ENCODE peak calls at places on chromosomes 16 and 17, in eight cellular contexts. One of them, this sample, is unnamed.

GRCh38 chr16:53968454-53968853 is 264.5 kb downstream of the FTO start:
- DNase-seq in GM12865: no peak
- DNase-seq in endodermal cell: no peak
- DNase-seq in pancreas: no peak
- DNase-seq in esophagus muscularis mucosa: no peak
- DNase-seq in PC-9: no peak
- DNase-seq in AG09309: no peak
- DNase-seq in uterus: no peak
- DNase-seq in this sample: no peak

GRCh38 chr17:37825851-37826250 is 81.0 kb upstream of the HNF1B start:
- DNase-seq in GM12865: no peak
- DNase-seq in endodermal cell: no peak
- DNase-seq in pancreas: no peak
- DNase-seq in esophagus muscularis mucosa: no peak
- DNase-seq in PC-9: no peak
- DNase-seq in AG09309: no peak
- DNase-seq in uterus: no peak
- DNase-seq in this sample: no peak

GRCh38 chr16:89860747-89861304 is 12.6 kb upstream of the TCF25 start:
- DNase-seq in GM12865: peak; percentile 82
- DNase-seq in endodermal cell: peak; percentile 95
- DNase-seq in pancreas: peak; percentile 76
- DNase-seq in esophagus muscularis mucosa: no peak
- DNase-seq in PC-9: peak; percentile 40
- DNase-seq in AG09309: no peak
- DNase-seq in uterus: peak; percentile 58
- DNase-seq in this sample: peak; percentile 63

GRCh38 chr16:2686912-2687507 is 4.7 kb downstream of the KCTD5 start:
- DNase-seq in GM12865: peak; percentile 91
- DNase-seq in endodermal cell: no peak
- DNase-seq in pancreas: no peak
- DNase-seq in esophagus muscularis mucosa: no peak
- DNase-seq in PC-9: no peak
- DNase-seq in AG09309: no peak
- DNase-seq in uterus: no peak
- DNase-seq in this sample: peak; percentile 80

GRCh38 chr16:5509794-5510193 is 412.2 kb upstream of the EEF2KMT start:
- DNase-seq in GM12865: no peak
- DNase-seq in endodermal cell: no peak
- DNase-seq in pancreas: no peak
- DNase-seq in esophagus muscularis mucosa: no peak
- DNase-seq in PC-9: no peak
- DNase-seq in AG09309: no peak
- DNase-seq in uterus: no peak
- DNase-seq in this sample: no peak

GRCh38 chr16:75237398-75238131 is 13.9 kb downstream of the BCAR1 start:
- DNase-seq in GM12865: no peak
- DNase-seq in endodermal cell: no peak
- DNase-seq in pancreas: no peak
- DNase-seq in esophagus muscularis mucosa: no peak
- DNase-seq in PC-9: no peak
- DNase-seq in AG09309: no peak
- DNase-seq in uterus: peak; percentile 22
- DNase-seq in this sample: no peak

GRCh38 chr17:29565643-29566472 is 979 bp downstream of the ABHD15 start:
- DNase-seq in GM12865: peak; percentile 83
- DNase-seq in endodermal cell: peak; percentile 93
- DNase-seq in pancreas: peak; percentile 57
- DNase-seq in esophagus muscularis mucosa: no peak
- DNase-seq in PC-9: peak; percentile 52
- DNase-seq in AG09309: no peak
- DNase-seq in uterus: peak; percentile 22
- DNase-seq in this sample: no peak

GRCh38 chr16:65394306-65394705 is 272.4 kb upstream of the CDH11 start:
- DNase-seq in GM12865: no peak
- DNase-seq in endodermal cell: no peak
- DNase-seq in pancreas: no peak
- DNase-seq in esophagus muscularis mucosa: no peak
- DNase-seq in PC-9: no peak
- DNase-seq in AG09309: no peak
- DNase-seq in uterus: no peak
- DNase-seq in this sample: no peak

GRCh38 chr17:50036455-50037320 is 19.2 kb upstream of the ITGA3 start:
- DNase-seq in GM12865: no peak
- DNase-seq in endodermal cell: no peak
- DNase-seq in pancreas: no peak
- DNase-seq in esophagus muscularis mucosa: no peak
- DNase-seq in PC-9: no peak
- DNase-seq in AG09309: no peak
- DNase-seq in uterus: no peak
- DNase-seq in this sample: no peak

GRCh38 chr17:56358651-56359050 is 205.4 kb downstream of the ANKFN1 start:
- DNase-seq in GM12865: no peak
- DNase-seq in endodermal cell: no peak
- DNase-seq in pancreas: no peak
- DNase-seq in esophagus muscularis mucosa: no peak
- DNase-seq in PC-9: no peak
- DNase-seq in AG09309: no peak
- DNase-seq in uterus: no peak
- DNase-seq in this sample: no peak

DNA sequence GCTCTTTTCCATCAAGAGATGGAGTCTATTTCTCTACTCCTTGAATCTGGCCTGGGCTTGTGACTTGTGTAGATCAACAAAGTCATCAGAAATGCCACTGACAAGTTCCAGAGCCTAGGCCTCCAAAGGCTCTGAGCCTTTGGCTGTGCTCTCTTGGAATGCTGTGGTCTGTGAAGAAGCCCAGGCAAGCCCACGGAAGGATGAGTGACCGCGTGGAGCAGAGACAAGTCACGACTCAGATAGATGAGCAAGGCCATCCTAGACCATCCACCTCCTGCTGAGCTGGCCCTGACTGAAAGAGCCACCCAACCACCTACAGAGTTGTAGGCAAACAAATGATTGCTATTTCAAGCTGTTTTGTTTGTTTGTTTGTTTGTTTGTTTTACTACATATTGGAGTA is 11.6 kb upstream of the ICAM2 start:
- DNase-seq in GM12865: no peak
- DNase-seq in endodermal cell: peak; percentile 54
- DNase-seq in pancreas: no peak
- DNase-seq in esophagus muscularis mucosa: no peak
- DNase-seq in PC-9: no peak
- DNase-seq in AG09309: no peak
- DNase-seq in uterus: no peak
- DNase-seq in this sample: no peak
- TF ChIP-seq CTCF in GM12865: no peak
- TF ChIP-seq CTCF in endodermal cell: no peak
- TF ChIP-seq CTCF in pancreas: no peak
- TF ChIP-seq CTCF in esophagus muscularis mucosa: no peak
- TF ChIP-seq CTCF in PC-9: no peak
- TF ChIP-seq CTCF in AG09309: no peak
- TF ChIP-seq CTCF in uterus: no peak
- TF ChIP-seq CTCF in this sample: no peak

DNA sequence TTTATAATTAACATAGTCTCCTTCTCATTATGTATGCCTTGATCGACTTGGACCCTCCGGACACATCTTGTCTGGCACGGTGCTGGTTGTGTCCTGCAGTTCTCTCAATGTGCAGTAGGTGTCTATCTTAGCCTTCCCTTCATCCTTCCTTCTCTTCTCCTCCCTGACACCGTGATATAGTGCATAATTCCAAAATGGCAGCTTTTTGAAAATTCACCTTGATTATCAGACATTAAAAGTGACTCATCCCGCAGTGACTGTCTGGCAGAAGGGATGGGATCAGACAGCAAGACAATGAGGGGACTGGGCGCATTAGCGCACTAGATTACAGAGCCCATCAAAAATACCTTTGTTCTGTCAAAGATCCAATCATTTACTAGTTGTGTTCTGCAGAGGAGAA is 70.0 kb upstream of the PMFBP1 start:
- DNase-seq in GM12865: peak; percentile 49
- DNase-seq in endodermal cell: peak; percentile 70
- DNase-seq in pancreas: no peak
- DNase-seq in esophagus muscularis mucosa: no peak
- DNase-seq in PC-9: no peak
- DNase-seq in AG09309: no peak
- DNase-seq in uterus: no peak
- DNase-seq in this sample: no peak
- TF ChIP-seq CTCF in GM12865: peak; percentile 57
- TF ChIP-seq CTCF in endodermal cell: peak; percentile 90
- TF ChIP-seq CTCF in pancreas: peak; percentile 63
- TF ChIP-seq CTCF in esophagus muscularis mucosa: peak; percentile 68
- TF ChIP-seq CTCF in PC-9: peak; percentile 79
- TF ChIP-seq CTCF in AG09309: peak; percentile 93
- TF ChIP-seq CTCF in uterus: peak; percentile 42
- TF ChIP-seq CTCF in this sample: peak; percentile 61

GRCh38 chr17:75896360-75897075 is at the start of gene TRIM65:
- DNase-seq in GM12865: peak; percentile 89
- DNase-seq in endodermal cell: peak; percentile 96
- DNase-seq in pancreas: peak; percentile 89
- DNase-seq in esophagus muscularis mucosa: no peak
- DNase-seq in PC-9: peak; percentile 59
- DNase-seq in AG09309: peak; percentile 23
- DNase-seq in uterus: peak; percentile 88
- DNase-seq in this sample: peak; percentile 84
- TF ChIP-seq CTCF in GM12865: peak; percentile 37
- TF ChIP-seq CTCF in endodermal cell: no peak
- TF ChIP-seq CTCF in pancreas: no peak
- TF ChIP-seq CTCF in esophagus muscularis mucosa: peak; percentile 54
- TF ChIP-seq CTCF in PC-9: no peak
- TF ChIP-seq CTCF in AG09309: peak; percentile 27
- TF ChIP-seq CTCF in uterus: peak; percentile 74
- TF ChIP-seq CTCF in this sample: peak; percentile 46

GRCh38 chr17:78450696-78451344 is 72.4 kb downstream of the PGS1 start:
- DNase-seq in GM12865: no peak
- DNase-seq in endodermal cell: peak; percentile 71
- DNase-seq in pancreas: no peak
- DNase-seq in esophagus muscularis mucosa: no peak
- DNase-seq in PC-9: no peak
- DNase-seq in AG09309: no peak
- DNase-seq in uterus: no peak
- DNase-seq in this sample: peak; percentile 58
- TF ChIP-seq CTCF in GM12865: no peak
- TF ChIP-seq CTCF in endodermal cell: peak; percentile 39
- TF ChIP-seq CTCF in pancreas: no peak
- TF ChIP-seq CTCF in esophagus muscularis mucosa: no peak
- TF ChIP-seq CTCF in PC-9: no peak
- TF ChIP-seq CTCF in AG09309: no peak
- TF ChIP-seq CTCF in uterus: no peak
- TF ChIP-seq CTCF in this sample: no peak

DNA sequence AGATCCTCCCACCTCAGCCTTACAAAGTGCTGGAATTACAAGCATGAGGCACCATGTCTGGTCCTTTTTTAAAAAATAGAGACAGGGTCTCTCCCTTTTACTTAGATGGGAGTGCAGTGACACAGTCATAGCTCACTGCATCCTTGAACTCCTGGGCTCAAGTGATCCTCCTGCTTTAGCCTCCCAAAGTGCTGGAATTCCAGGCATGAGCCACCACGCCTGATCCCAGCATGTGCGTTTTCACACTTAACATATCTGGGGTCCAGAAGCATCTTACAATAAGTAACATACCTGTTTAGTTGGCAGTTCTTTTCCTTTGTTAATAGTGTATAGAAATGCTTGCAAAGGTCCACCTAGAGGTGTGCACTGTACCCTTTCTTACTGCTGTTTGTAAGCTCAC is 221.7 kb downstream of the RPTOR start:
- DNase-seq in GM12865: no peak
- DNase-seq in endodermal cell: peak; percentile 43
- DNase-seq in pancreas: no peak
- DNase-seq in esophagus muscularis mucosa: no peak
- DNase-seq in PC-9: no peak
- DNase-seq in AG09309: no peak
- DNase-seq in uterus: no peak
- DNase-seq in this sample: no peak
- TF ChIP-seq CTCF in GM12865: no peak
- TF ChIP-seq CTCF in endodermal cell: no peak
- TF ChIP-seq CTCF in pancreas: no peak
- TF ChIP-seq CTCF in esophagus muscularis mucosa: no peak
- TF ChIP-seq CTCF in PC-9: no peak
- TF ChIP-seq CTCF in AG09309: no peak
- TF ChIP-seq CTCF in uterus: no peak
- TF ChIP-seq CTCF in this sample: no peak

This sample was measured in CD14-positive monocyte.